ENCODE peak calls at places on chromosome 19, in nine cellular contexts. K, H, P, N, Z, G, X, M and A are unnamed samples.

GRCh38 chr19:29845576-29846176 is 33.9 kb downstream of the CCNE1 start:
- DNase-seq in N (peak), H (peak), M (peak), X (peak), K (no peak), P (no peak), G (no peak), Z (no peak), A (peak)

GRCh38 chr19:34364830-34365462 is at the start of gene GPI:
- DNase-seq in N (peak), M (peak), K (peak), P (no peak), H (peak), G (peak), Z (peak), X (peak), A (peak)

GRCh38 chr19:48819366-48819816 is 8.6 kb upstream of the BCAT2 start:
- DNase-seq in X (peak), N (no peak), H (peak), Z (peak), G (peak), P (no peak), M (peak), K (peak), A (peak)

GRCh38 chr19:31260171-31260933 is 88.9 kb downstream of the TSHZ3 start:
- DNase-seq in G (no peak), P (no peak), Z (no peak), H (no peak), N (no peak), M (no peak), K (no peak), X (no peak), A (no peak)

GRCh38 chr19:6720369-6721112 is at the start of gene C3:
- DNase-seq in X (peak), G (peak), M (no peak), N (no peak), Z (peak), H (peak), P (no peak), K (peak), A (peak)

GRCh38 chr19:49613374-49613773 is 22.4 kb downstream of the PRR12 start:
- DNase-seq in H (no peak), Z (no peak), P (no peak), M (no peak), K (no peak), G (peak), X (no peak), N (no peak), A (no peak)

GRCh38 chr19:20078696-20079095 is 896 bp downstream of the ZNF90 start:
- DNase-seq in P (no peak), K (peak), N (peak), H (peak), M (peak), X (no peak), G (peak), Z (peak), A (no peak)

GRCh38 chr19:16920816-16921529 is 32.2 kb downstream of the F2RL3 start:
- DNase-seq in G (no peak), N (no peak), H (peak), P (peak), M (no peak), X (peak), K (no peak), Z (peak), A (no peak)

GRCh38 chr19:6570754-6571153 is 20.2 kb downstream of the CD70 start:
- DNase-seq in K (no peak), M (no peak), P (no peak), X (no peak), H (no peak), G (no peak), N (no peak), Z (no peak), A (no peak)

GRCh38 chr19:14081797-14082674 is 3.5 kb downstream of the C19orf67 start:
- DNase-seq in P (no peak), X (peak), Z (peak), G (peak), K (no peak), H (peak), N (no peak), M (peak), A (no peak)

GRCh38 chr19:15372470-15372869 is 7.1 kb downstream of the AKAP8 start:
- DNase-seq in M (no peak), P (no peak), H (no peak), Z (no peak), N (no peak), X (peak), K (no peak), G (no peak), A (no peak)

GRCh38 chr19:16520986-16521624 is 21.1 kb downstream of the CHERP start:
- DNase-seq in M (no peak), Z (no peak), N (no peak), P (no peak), H (no peak), X (no peak), G (no peak), K (no peak), A (no peak)

GRCh38 chr19:13408889-13409518 is 97.3 kb downstream of the CACNA1A start:
- DNase-seq in Z (no peak), P (no peak), X (no peak), H (no peak), G (no peak), M (no peak), K (no peak), N (no peak), A (no peak)

GRCh38 chr19:8988204-8988603 is 22.0 kb downstream of the MUC16 start:
- DNase-seq in G (no peak), M (no peak), K (no peak), N (no peak), Z (no peak), H (no peak), X (no peak), P (no peak), A (no peak)

GRCh38 chr19:23049256-23049655 is 46.3 kb upstream of the ZNF728 start:
- DNase-seq in P (no peak), N (no peak), K (no peak), H (no peak), M (no peak), Z (no peak), G (no peak), X (no peak), A (no peak)

GRCh38 chr19:21604351-21604926 is 99.0 kb downstream of the ZNF429 start:
- DNase-seq in Z (peak), P (no peak), N (peak), K (no peak), X (no peak), G (no peak), H (peak), M (no peak), A (no peak)

GRCh38 chr19:16660763-16661479 is at the start of gene TMEM38A:
- DNase-seq in Z (no peak), M (peak), P (no peak), G (peak), K (no peak), X (peak), H (no peak), N (peak), A (peak)

GRCh38 chr19:29873024-29873800 is 61.4 kb downstream of the CCNE1 start:
- DNase-seq in H (no peak), Z (peak), M (peak), G (peak), K (peak), N (peak), X (peak), P (no peak), A (peak)

GRCh38 chr19:53664760-53665159 is 33.0 kb downstream of the DPRX start:
- DNase-seq in N (no peak), P (no peak), X (no peak), G (no peak), K (no peak), H (no peak), Z (no peak), M (no peak), A (no peak)

GRCh38 chr19:6483235-6483634 is 1.6 kb upstream of the DENND1C start:
- DNase-seq in P (no peak), M (no peak), H (no peak), N (no peak), X (no peak), Z (no peak), K (no peak), G (no peak), A (no peak)

GRCh38 chr19:33444238-33444992 is 70.9 kb downstream of the CEBPG start:
- DNase-seq in M (no peak), G (no peak), Z (no peak), K (no peak), P (no peak), X (peak), N (no peak), H (no peak), A (no peak)

GRCh38 chr19:12293771-12294307 is 844 bp downstream of the ZNF44 start:
- DNase-seq in K (peak), H (peak), G (peak), M (peak), Z (peak), P (no peak), N (peak), X (peak), A (peak)

GRCh38 chr19:17026706-17027427 is at the start of gene CPAMD8:
- DNase-seq in X (no peak), G (no peak), N (peak), P (no peak), K (no peak), H (no peak), Z (no peak), M (no peak), A (no peak)

GRCh38 chr19:43519436-43520088 is 7.4 kb downstream of the ETHE1 start:
- DNase-seq in Z (peak), M (peak), P (peak), K (peak), X (peak), H (peak), N (peak), G (peak), A (peak)

GRCh38 chr19:47243364-47243775 is 12.4 kb upstream of the BBC3 start:
- DNase-seq in G (no peak), H (no peak), P (no peak), Z (peak), X (no peak), M (no peak), K (no peak), N (no peak), A (no peak)

GRCh38 chr19:7926727-7927604 is 1.0 kb upstream of the CTXN1 start:
- DNase-seq in N (no peak), G (peak), H (no peak), M (no peak), Z (no peak), X (peak), P (no peak), K (no peak), A (no peak)

GRCh38 chr19:16627194-16627927 is 643 bp downstream of the MED26 start:
- DNase-seq in P (no peak), X (peak), Z (peak), H (no peak), N (peak), M (peak), K (no peak), G (peak), A (peak)

GRCh38 chr19:31127132-31127967 is 221.9 kb downstream of the TSHZ3 start:
- DNase-seq in N (no peak), Z (peak), H (peak), X (no peak), G (no peak), M (peak), P (no peak), K (no peak), A (no peak)

GRCh38 chr19:14072535-14073231 is at the start of gene MISP3:
- DNase-seq in N (peak), K (no peak), M (peak), Z (no peak), G (peak), X (peak), P (no peak), H (no peak), A (no peak)

GRCh38 chr19:35383536-35383935 is 12.7 kb downstream of the GPR42 start:
- DNase-seq in M (no peak), Z (no peak), N (no peak), P (no peak), G (no peak), X (no peak), K (no peak), H (no peak), A (peak)

GRCh38 chr19:53908106-53908932 is 759 bp upstream of the CACNG7 start:
- DNase-seq in G (no peak), Z (peak), P (no peak), K (no peak), M (no peak), H (peak), N (peak), X (peak), A (no peak)

GRCh38 chr19:46723471-46723870 is 6.6 kb upstream of the PRKD2 start:
- DNase-seq in H (no peak), Z (no peak), K (no peak), P (no peak), G (no peak), X (no peak), N (no peak), M (no peak), A (no peak)

GRCh38 chr19:10106100-10106936 is at the start of gene PPAN:
- DNase-seq in M (peak), K (peak), G (peak), Z (peak), N (peak), P (peak), X (peak), H (peak), A (peak)
- H3K4me3 ChIP-seq in M (peak), K (peak), G (peak), Z (peak), N (peak), P (peak), X (peak), H (peak), A (peak)

DNA sequence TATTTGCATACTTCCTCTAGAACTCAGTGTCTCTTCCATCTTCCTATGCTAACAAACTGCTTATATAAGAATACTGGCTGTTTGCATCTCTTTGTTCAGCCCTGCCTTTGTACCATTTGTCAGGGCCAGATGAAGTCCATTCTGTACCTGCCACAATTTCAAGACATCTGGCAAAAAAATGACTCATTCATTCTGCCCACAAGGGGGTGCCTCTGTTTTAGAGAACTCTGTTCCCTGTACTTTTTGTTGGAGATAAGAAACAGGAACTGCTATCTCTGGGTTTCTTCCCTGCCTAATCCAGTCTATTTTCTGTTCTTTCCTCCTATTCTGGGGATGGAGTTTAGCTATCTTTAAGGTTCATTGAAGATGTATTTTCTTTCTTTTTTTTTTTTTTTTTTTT is 23.0 kb downstream of the ZNF568 start:
- DNase-seq in H (no peak), N (peak), Z (no peak), K (no peak), P (no peak), M (no peak), G (no peak), X (no peak), A (no peak)
- TF ChIP-seq CTCF in H (no peak), N (peak), Z (no peak), K (no peak), P (no peak), M (no peak), G (no peak), X (no peak), A (no peak)

DNA sequence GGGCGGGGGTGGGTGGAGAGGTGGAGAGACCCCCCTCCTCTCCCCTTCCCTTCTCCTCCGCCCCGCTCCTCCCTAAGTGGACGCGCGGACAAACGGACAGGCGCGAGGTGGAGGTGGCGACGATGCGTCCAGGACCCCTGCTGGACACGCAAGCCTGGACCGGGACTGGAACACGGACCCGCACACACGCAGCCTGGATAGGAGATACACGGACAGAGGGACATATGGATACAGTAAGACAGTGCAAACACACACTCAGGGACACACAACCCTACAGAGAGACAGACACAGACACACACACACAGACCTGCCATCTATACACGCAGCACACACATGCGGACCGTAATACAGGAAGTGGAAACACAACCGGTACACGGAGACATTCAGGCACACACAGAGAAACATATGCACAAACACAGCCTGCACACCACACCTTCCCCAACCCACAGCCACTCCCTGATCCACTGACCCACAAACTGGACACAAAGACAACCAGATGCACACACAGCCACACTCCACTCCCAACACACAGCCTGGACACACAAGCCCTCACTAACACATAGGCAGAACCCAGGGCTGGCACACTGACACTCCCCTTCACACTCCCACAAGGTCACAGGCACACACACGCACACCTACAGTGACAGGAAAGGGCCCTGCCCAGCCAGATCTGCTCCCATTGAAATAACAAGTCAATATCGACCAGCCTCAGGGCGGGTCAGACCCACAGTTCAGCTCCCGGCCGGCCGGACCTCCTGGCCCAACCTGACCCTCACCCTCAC is 696 bp upstream of the ERFL start:
- DNase-seq in M (peak), X (no peak), N (no peak), P (no peak), Z (no peak), K (no peak), G (peak), H (no peak), A (no peak)
- H3K4me3 ChIP-seq in M (peak), X (peak), N (peak), P (peak), Z (peak), K (no peak), G (peak), H (peak), A (no peak)

GRCh38 chr19:4908311-4908710 is 990 bp upstream of the UHRF1 start:
- DNase-seq in K (no peak), M (no peak), H (no peak), G (no peak), Z (no peak), X (no peak), P (no peak), N (no peak), A (no peak)

GRCh38 chr19:4904481-4904880 is 1.8 kb upstream of the ARRDC5 start:
- DNase-seq in P (no peak), M (peak), Z (no peak), X (no peak), K (no peak), N (no peak), G (no peak), H (no peak), A (no peak)

GRCh38 chr19:4909172-4909896 is at the start of gene UHRF1:
- DNase-seq in K (no peak), M (peak), P (no peak), N (peak), G (no peak), H (no peak), X (no peak), Z (no peak), A (no peak)

GRCh38 chr19:4908781-4909171 is 525 bp upstream of the UHRF1 start:
- DNase-seq in G (no peak), N (no peak), X (no peak), M (no peak), Z (no peak), K (no peak), P (no peak), H (no peak), A (no peak)

GRCh38 chr19:4906963-4907362 is 2.3 kb upstream of the UHRF1 start:
- DNase-seq in N (no peak), Z (no peak), M (no peak), H (no peak), P (no peak), K (no peak), X (no peak), G (no peak), A (no peak)
- TF ChIP-seq CTCF in N (no peak), Z (no peak), M (no peak), H (no peak), P (no peak), K (no peak), X (no peak), G (no peak), A (no peak)

DNA sequence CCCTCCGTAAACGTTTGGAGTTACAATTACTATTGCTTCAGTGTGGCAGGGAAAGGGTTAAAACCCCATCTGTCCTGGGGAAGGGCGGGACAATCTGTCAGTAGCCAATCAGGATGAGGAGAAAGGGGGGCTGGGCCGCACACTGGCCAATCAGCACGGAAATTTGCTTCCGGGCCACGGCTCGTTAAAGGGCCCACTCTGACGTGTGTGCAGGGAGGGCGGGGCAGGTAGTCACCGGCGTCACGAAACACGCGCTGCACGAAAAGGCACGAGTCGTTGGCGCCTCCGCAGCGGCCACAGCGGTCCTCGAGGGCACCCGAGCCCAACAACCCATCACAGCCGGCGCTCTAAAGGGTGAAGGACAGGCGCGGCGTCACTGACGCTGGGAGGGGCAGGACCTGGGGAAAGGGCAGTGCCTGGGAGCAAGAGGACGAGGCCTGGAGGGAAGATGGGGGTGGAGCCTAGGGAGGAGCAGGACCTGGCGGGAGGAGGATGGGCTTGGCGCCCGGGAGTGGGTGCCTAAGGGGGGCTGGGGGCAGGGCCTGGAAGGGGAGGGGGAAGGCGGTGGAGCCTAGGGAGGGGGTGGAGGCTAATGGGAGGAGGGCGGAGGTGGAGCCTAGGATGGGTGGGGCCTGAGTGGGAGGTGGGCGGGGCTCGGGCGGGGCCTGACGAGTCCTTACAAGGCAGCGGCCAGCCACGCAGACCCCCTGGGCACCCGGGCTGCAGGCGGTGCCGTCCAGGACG is 4.9 kb downstream of the ADAMTSL5 start:
- DNase-seq in G (peak), H (peak), K (peak), N (peak), Z (peak), M (peak), P (peak), X (peak), A (peak)
- H3K4me3 ChIP-seq in G (no peak), H (peak), K (no peak), N (peak), Z (peak), M (peak), P (peak), X (peak), A (no peak)

DNA sequence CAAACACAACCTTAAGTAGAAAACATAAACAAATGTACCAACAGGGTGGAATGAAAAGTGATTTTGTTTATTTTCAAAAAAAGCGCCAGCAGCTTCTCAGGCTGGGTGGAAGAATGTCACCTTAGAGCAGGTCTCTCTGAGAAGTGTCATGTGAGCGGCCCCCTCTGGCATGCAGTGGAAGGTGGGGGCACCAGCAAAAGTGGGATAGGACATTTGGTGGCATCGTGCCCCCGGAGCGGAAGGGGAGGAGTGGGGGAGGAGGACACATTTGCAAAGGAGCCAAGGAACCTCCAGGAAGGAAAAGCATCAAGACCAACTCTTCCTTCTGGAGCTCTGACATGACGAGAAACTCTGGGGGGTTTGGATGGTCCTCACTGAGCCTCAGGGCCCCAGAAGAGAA is 635.3 kb downstream of the UQCRFS1 start:
- DNase-seq in G (no peak), K (no peak), X (no peak), M (no peak), N (no peak), H (no peak), Z (no peak), P (no peak), A (no peak)
- TF ChIP-seq CTCF in G (no peak), K (no peak), X (no peak), M (no peak), N (no peak), H (no peak), Z (no peak), P (no peak), A (no peak)